ENCODE peak calls at places on chromosome 13, in eight cellular contexts. U is NCI-H1417 treated with DMSO at 0.1 percent for 48 hours; C is ovary; A is NCI-H2081; S is activated CD4-positive, alpha-beta T cell treated with anti-CD3 and anti-CD28 coated beads, Interleukin-2, amount 50 U/mL, for 1 hour; G is H9; B is D341Med; R is T-helper 2 cell. D is an unnamed sample.

GRCh38 chr13:36536546-36536945 is 104.3 kb downstream of the CCNA1 start:
- DNase-seq in A (no peak), U (no peak), C (no peak), B (no peak), S (no peak), R (no peak), G (no peak), D (no peak)

GRCh38 chr13:49265822-49266221 is 18.1 kb downstream of the CDADC1 start:
- DNase-seq in G (no peak), U (no peak), A (no peak), C (no peak), B (no peak), S (no peak), R (no peak), D (no peak)

GRCh38 chr13:29454931-29455481 is 140.5 kb downstream of the SLC7A1 start:
- DNase-seq in S (no peak), U (no peak), B (peak; percentile 58), A (no peak), C (no peak), R (no peak), G (peak; percentile 62), D (peak; percentile 11)

GRCh38 chr13:22128413-22129198 is 457.7 kb downstream of the FGF9 start:
- DNase-seq in C (no peak), A (no peak), U (no peak), B (no peak), G (no peak), R (no peak), S (no peak), D (no peak)

GRCh38 chr13:91046715-91047327 is 300.7 kb upstream of the MIR17HG start:
- DNase-seq in B (no peak), R (no peak), S (no peak), G (peak; percentile 46), A (no peak), C (no peak), U (no peak), D (peak; percentile 8)

GRCh38 chr13:34467450-34468083 is 474.5 kb upstream of the NBEA start:
- DNase-seq in A (no peak), B (no peak), G (no peak), C (no peak), S (no peak), U (no peak), R (no peak), D (no peak)

GRCh38 chr13:39875583-39875982 is 220.1 kb downstream of the COG6 start:
- DNase-seq in B (no peak), S (no peak), U (no peak), R (no peak), C (no peak), G (no peak), A (no peak), D (no peak)

GRCh38 chr13:46213242-46213641 is 1.5 kb downstream of the LRRC63 start:
- DNase-seq in R (no peak), S (no peak), G (no peak), A (no peak), B (no peak), C (no peak), U (no peak), D (no peak)

GRCh38 chr13:110092869-110093268 is 214.1 kb downstream of the COL4A1 start:
- DNase-seq in B (no peak), U (no peak), S (no peak), C (no peak), G (peak; percentile 3), R (no peak), A (no peak), D (no peak)

GRCh38 chr13:113784645-113785024 is 25.6 kb downstream of the TMEM255B start:
- DNase-seq in B (no peak), U (no peak), G (no peak), C (no peak), R (no peak), A (no peak), S (no peak), D (no peak)

GRCh38 chr13:78241278-78241919 is 322.8 kb upstream of the EDNRB start:
- DNase-seq in R (no peak), C (no peak), G (peak; percentile 60), B (peak; percentile 69), A (peak; percentile 59), U (no peak), S (no peak), D (peak; percentile 78)

GRCh38 chr13:50441141-50441540 is 402.4 kb downstream of the DLEU7 start:
- DNase-seq in G (no peak), S (no peak), A (no peak), R (no peak), C (no peak), U (no peak), B (no peak), D (no peak)

GRCh38 chr13:101309014-101309619 is 107.2 kb downstream of the NALCN start:
- DNase-seq in U (no peak), C (no peak), A (no peak), B (no peak), G (no peak), S (no peak), R (no peak), D (no peak)

GRCh38 chr13:95650691-95651090 is 6.2 kb upstream of the DZIP1 start:
- DNase-seq in B (no peak), U (no peak), S (no peak), C (no peak), A (no peak), G (no peak), R (no peak), D (no peak)

GRCh38 chr13:75220238-75220542 is 261.8 kb downstream of the TBC1D4 start:
- DNase-seq in U (no peak), S (no peak), R (no peak), G (no peak), A (no peak), B (no peak), C (no peak), D (no peak)

GRCh38 chr13:104181526-104182231 is 1115.5 kb upstream of the SLC10A2 start:
- DNase-seq in A (no peak), S (no peak), R (no peak), C (no peak), U (no peak), G (no peak), B (no peak), D (no peak)

GRCh38 chr13:77776704-77777103 is 79.2 kb downstream of the SLAIN1 start:
- DNase-seq in B (no peak), R (no peak), A (no peak), C (no peak), G (no peak), S (no peak), U (no peak), D (no peak)

GRCh38 chr13:27712421-27712820 is 79.9 kb upstream of the GSX1 start:
- DNase-seq in S (peak; percentile 13), R (no peak), C (no peak), U (no peak), B (peak; percentile 55), G (no peak), A (no peak), D (no peak)

GRCh38 chr13:46486270-46486669 is 66.7 kb upstream of the LRCH1 start:
- DNase-seq in U (no peak), S (no peak), G (no peak), A (no peak), R (no peak), C (no peak), B (no peak), D (no peak)

GRCh38 chr13:43797869-43798268 is 11.1 kb upstream of the ENOX1 start:
- DNase-seq in G (no peak), A (no peak), R (no peak), B (no peak), C (no peak), U (no peak), S (no peak), D (no peak)

GRCh38 chr13:27349458-27349857 is 75.0 kb upstream of the GTF3A start:
- DNase-seq in U (no peak), B (no peak), A (no peak), R (no peak), C (no peak), S (no peak), G (no peak), D (no peak)

GRCh38 chr13:80084086-80084676 is 256.7 kb downstream of the SPRY2 start:
- DNase-seq in A (peak; percentile 21), U (peak; percentile 64), R (no peak), C (no peak), B (no peak), G (no peak), S (no peak), D (no peak)

GRCh38 chr13:71685072-71685471 is 181.9 kb downstream of the DACH1 start:
- DNase-seq in R (no peak), G (peak; percentile 35), C (no peak), B (no peak), S (no peak), U (no peak), A (no peak), D (peak; percentile 65)

GRCh38 chr13:72129117-72129516 is 262.1 kb upstream of the DACH1 start:
- DNase-seq in G (no peak), A (no peak), C (no peak), S (no peak), B (no peak), U (no peak), R (no peak), D (no peak)

GRCh38 chr13:91401916-91402315 is 3.5 kb downstream of the GPC5 start:
- DNase-seq in B (no peak), G (no peak), S (no peak), C (no peak), A (no peak), U (no peak), R (no peak), D (no peak)

D was measured in neural progenitor cell.